ENCODE peak calls at places on chromosome X, in eight cellular contexts. T is heart right ventricle, Q is right cardiac atrium, V is left lung, J is RWPE2, A is mucosa of descending colon, L is psoas muscle, Y is aorta. X is an unnamed sample.

GRCh38 chrX:154036513-154036912 is 16.8 kb upstream of the IRAK1 start:
- ATAC-seq in T (no peak), Q (no peak), V (no peak), J (no peak), A (no peak), L (no peak), Y (no peak), X (no peak)

GRCh38 chrX:78514852-78515251 is 144.3 kb downstream of the RTL3 start:
- ATAC-seq in T (no peak), Q (no peak), V (peak; percentile 44), J (no peak), A (no peak), L (no peak), Y (no peak), X (no peak)

GRCh38 chrX:110259065-110259559 is 58.8 kb downstream of the AMMECR1 start:
- ATAC-seq in T (no peak), Q (no peak), V (no peak), J (no peak), A (no peak), L (no peak), Y (no peak), X (no peak)

GRCh38 chrX:103624111-103624510 is 4.7 kb upstream of the TCEAL1 start:
- ATAC-seq in T (no peak), Q (no peak), V (no peak), J (no peak), A (no peak), L (no peak), Y (peak; percentile 8), X (peak; percentile 37)

GRCh38 chrX:133590703-133591505 is 175.6 kb upstream of the GPC4 start:
- ATAC-seq in T (no peak), Q (no peak), V (no peak), J (no peak), A (no peak), L (no peak), Y (no peak), X (no peak)

GRCh38 chrX:107935664-107936433 is 46.3 kb downstream of the TEX13B start:
- ATAC-seq in T (no peak), Q (no peak), V (peak; percentile 21), J (peak; percentile 86), A (no peak), L (no peak), Y (no peak), X (no peak)

GRCh38 chrX:97594825-97595224 is 711.1 kb downstream of the RPA4 start:
- ATAC-seq in T (no peak), Q (no peak), V (no peak), J (no peak), A (peak; percentile 50), L (no peak), Y (no peak), X (no peak)

GRCh38 chrX:13495232-13495631 is 74.2 kb upstream of the EGFL6 start:
- ATAC-seq in T (no peak), Q (no peak), V (no peak), J (no peak), A (peak; percentile 54), L (no peak), Y (no peak), X (no peak)

GRCh38 chrX:133610056-133610455 is 194.8 kb upstream of the GPC4 start:
- ATAC-seq in T (no peak), Q (no peak), V (peak; percentile 49), J (no peak), A (no peak), L (no peak), Y (no peak), X (no peak)

GRCh38 chrX:71143508-71143907 is 1.1 kb upstream of the NLGN3 start:
- ATAC-seq in T (peak; percentile 8), Q (peak; percentile 49), V (no peak), J (no peak), A (no peak), L (no peak), Y (no peak), X (no peak)

GRCh38 chrX:107167163-107167921 is 38.9 kb downstream of the NUP62CL start:
- ATAC-seq in T (no peak), Q (no peak), V (no peak), J (no peak), A (no peak), L (no peak), Y (no peak), X (no peak)

GRCh38 chrX:31445542-31445941 is 373.7 kb upstream of the FTHL17 start:
- ATAC-seq in T (no peak), Q (no peak), V (no peak), J (no peak), A (no peak), L (no peak), Y (no peak), X (no peak)

GRCh38 chrX:10190367-10190766 is 33.6 kb downstream of the CLCN4 start:
- ATAC-seq in T (peak; percentile 75), Q (peak; percentile 79), V (peak; percentile 89), J (no peak), A (peak; percentile 69), L (peak; percentile 74), Y (peak; percentile 83), X (peak; percentile 54)

GRCh38 chrX:68698955-68699354 is 51.5 kb downstream of the STARD8 start:
- ATAC-seq in T (no peak), Q (no peak), V (no peak), J (no peak), A (no peak), L (peak; percentile 54), Y (no peak), X (no peak)

GRCh38 chrX:150873616-150874015 is 24.9 kb downstream of the CD99L2 start:
- ATAC-seq in T (peak; percentile 93), Q (peak; percentile 57), V (peak; percentile 66), J (peak; percentile 66), A (peak; percentile 60), L (peak; percentile 82), Y (peak; percentile 63), X (peak; percentile 74)

GRCh38 chrX:45524296-45524695 is 323.6 kb upstream of the DIPK2B start:
- ATAC-seq in T (no peak), Q (no peak), V (no peak), J (peak; percentile 68), A (no peak), L (no peak), Y (no peak), X (no peak)

GRCh38 chrX:153924149-153924861 is 1.8 kb downstream of the ARHGAP4 start:
- ATAC-seq in T (peak; percentile 10), Q (no peak), V (no peak), J (no peak), A (no peak), L (no peak), Y (no peak), X (no peak)

GRCh38 chrX:132822634-132823012 is 135.8 kb downstream of the HS6ST2 start:
- ATAC-seq in T (no peak), Q (no peak), V (no peak), J (no peak), A (peak; percentile 39), L (no peak), Y (no peak), X (no peak)

GRCh38 chrX:1673337-1673736 is 58.5 kb downstream of the ASMT start:
- ATAC-seq in T (no peak), Q (no peak), V (peak; percentile 59), J (peak; percentile 14), A (peak; percentile 76), L (no peak), Y (no peak), X (no peak)

GRCh38 chrX:119041175-119041574 is 31.6 kb upstream of the CT47C1 start:
- ATAC-seq in T (peak; percentile 99), Q (peak; percentile 97), V (peak; percentile 91), J (peak; percentile 69), A (peak; percentile 94), L (peak; percentile 80), Y (peak; percentile 87), X (peak; percentile 85)

GRCh38 chrX:124347242-124347641 is 879 bp downstream of the SH2D1A start:
- ATAC-seq in T (no peak), Q (no peak), V (no peak), J (no peak), A (no peak), L (no peak), Y (no peak), X (no peak)

GRCh38 chrX:55187281-55187680 is 32.9 kb upstream of the PAGE5 start:
- ATAC-seq in T (no peak), Q (no peak), V (no peak), J (no peak), A (no peak), L (no peak), Y (no peak), X (no peak)
- H3K9me3 ChIP-seq in T (no peaks in the 10 kb centered on the region), Q (no peaks in the 10 kb centered on the region), V (no peaks in the 10 kb centered on the region), J (no peaks in the 10 kb centered on the region), A (no peaks in the 10 kb centered on the region), L (no peaks in the 10 kb centered on the region), Y (no peaks in the 10 kb centered on the region), X (no peaks in the 10 kb centered on the region)

GRCh38 chrX:82038793-82039192 is 836.9 kb downstream of the SH3BGRL start:
- ATAC-seq in T (no peak), Q (no peak), V (no peak), J (no peak), A (no peak), L (no peak), Y (no peak), X (no peak)

GRCh38 chrX:82041034-82041433 is 839.1 kb downstream of the SH3BGRL start:
- ATAC-seq in T (no peak), Q (no peak), V (no peak), J (no peak), A (no peak), L (no peak), Y (no peak), X (no peak)
- H3K9me3 ChIP-seq in T (peaks cover 7% of the 10 kb centered on the region), Q (no peaks in the 10 kb centered on the region), V (no peaks in the 10 kb centered on the region), J (no peaks in the 10 kb centered on the region), A (no peaks in the 10 kb centered on the region), L (no peaks in the 10 kb centered on the region), Y (no peaks in the 10 kb centered on the region), X (no peaks in the 10 kb centered on the region)

GRCh38 chrX:76520273-76521054 is 93.0 kb downstream of the MAGEE1 start:
- ATAC-seq in T (no peak), Q (no peak), V (no peak), J (no peak), A (no peak), L (no peak), Y (no peak), X (no peak)

DNA sequence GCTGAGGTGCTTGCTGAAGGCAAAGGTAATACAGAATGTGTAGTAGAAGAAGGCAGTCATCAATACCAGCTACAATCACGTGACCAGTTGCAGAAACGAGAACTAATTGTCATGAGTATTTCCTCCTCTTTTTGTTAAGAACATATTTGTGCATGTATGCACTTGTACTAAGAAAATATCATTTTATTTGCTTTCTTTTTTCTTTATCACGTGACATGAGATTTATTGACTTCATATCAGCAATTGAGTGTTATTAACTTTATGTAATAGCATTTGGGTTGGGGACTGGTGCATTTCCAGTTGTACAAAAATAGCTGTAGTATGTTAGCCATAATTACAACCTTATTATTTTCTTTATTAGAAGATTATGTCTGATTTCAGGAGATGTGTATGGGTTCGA is 90.0 kb downstream of the MAGEE1 start:
- ATAC-seq in T (no peak), Q (no peak), V (no peak), J (no peak), A (no peak), L (no peak), Y (no peak), X (no peak)
- H3K9me3 ChIP-seq in T (no peaks in the 10 kb centered on the region), Q (no peaks in the 10 kb centered on the region), V (no peaks in the 10 kb centered on the region), J (no peaks in the 10 kb centered on the region), A (no peaks in the 10 kb centered on the region), L (no peaks in the 10 kb centered on the region), Y (peaks cover 3% of the 10 kb centered on the region), X (no peaks in the 10 kb centered on the region)

DNA sequence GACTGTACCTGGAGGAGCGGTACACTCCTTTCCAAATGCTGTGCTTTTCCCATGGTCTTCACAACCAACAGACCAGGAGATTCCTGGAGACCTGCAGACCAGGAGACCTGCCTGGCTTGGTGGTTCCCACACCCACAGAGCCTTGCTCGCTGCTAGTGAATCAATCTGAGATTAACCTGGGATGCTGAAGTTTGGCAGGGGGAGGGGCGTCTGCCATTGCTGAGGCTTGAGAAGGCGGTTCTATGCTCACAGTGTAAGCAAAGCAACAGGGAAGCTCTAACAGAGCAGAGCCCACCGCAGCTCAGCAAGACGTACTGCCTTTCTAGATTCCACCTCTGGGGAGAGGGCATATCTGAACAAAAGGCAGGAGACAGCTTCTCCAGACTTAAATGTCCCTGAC is 34.5 kb upstream of the FAAH2 start:
- ATAC-seq in T (no peak), Q (no peak), V (no peak), J (no peak), A (no peak), L (no peak), Y (no peak), X (no peak)
- H3K9me3 ChIP-seq in T (peaks cover 28% of the 10 kb centered on the region), Q (no peaks in the 10 kb centered on the region), V (peaks cover 25% of the 10 kb centered on the region), J (no peaks in the 10 kb centered on the region), A (peaks cover 34% of the 10 kb centered on the region), L (peaks cover 20% of the 10 kb centered on the region), Y (peaks cover 6% of the 10 kb centered on the region), X (no peaks in the 10 kb centered on the region)